ENCODE peak calls at places on chromosomes 6 and 20, in four cellular contexts. N, Z, M and W are unnamed samples.
A peak's percentile ranks its signal among the peaks of the same experiment; 100 is the strongest.

GRCh38 chr6:2237001-2237400 is 8.4 kb downstream of the GMDS start:
- DNase-seq in N (no peak), Z (no peak), M (no peak), W (no peak)

GRCh38 chr6:90343581-90343980 is 46.9 kb upstream of the BACH2 start:
- DNase-seq in N (peak; percentile 20), Z (no peak), M (peak; percentile 9), W (no peak)

GRCh38 chr6:134221250-134221649 is 96.7 kb downstream of the SGK1 start:
- DNase-seq in N (no peak), Z (no peak), M (no peak), W (no peak)

GRCh38 chr6:34813028-34813742 is 21.3 kb downstream of the BLTP3A start:
- DNase-seq in N (peak; percentile 44), Z (no peak), M (no peak), W (no peak)

GRCh38 chr6:134686071-134686470 is 263.8 kb downstream of the ALDH8A1 start:
- DNase-seq in N (no peak), Z (no peak), M (no peak), W (no peak)

GRCh38 chr6:150646228-150646627 is 46.5 kb downstream of the PLEKHG1 start:
- DNase-seq in N (no peak), Z (no peak), M (no peak), W (no peak)

GRCh38 chr20:14712302-14712739 is 374.9 kb upstream of the FLRT3 start:
- DNase-seq in N (no peak), Z (no peak), M (no peak), W (no peak)

GRCh38 chr6:107629545-107630147 is 139.7 kb downstream of the SOBP start:
- DNase-seq in N (peak; percentile 74), Z (no peak), M (no peak), W (no peak)

GRCh38 chr20:13118676-13119075 is 102.4 kb upstream of the ISM1 start:
- DNase-seq in N (no peak), Z (no peak), M (no peak), W (no peak)

GRCh38 chr6:6409397-6410030 is 89.1 kb upstream of the F13A1 start:
- DNase-seq in N (no peak), Z (no peak), M (no peak), W (no peak)

GRCh38 chr6:32092760-32093497 is 16.2 kb downstream of the TNXB start:
- DNase-seq in N (no peak), Z (no peak), M (no peak), W (peak; percentile 39)

GRCh38 chr6:7617954-7618764 is 28.2 kb downstream of the SNRNP48 start:
- DNase-seq in N (no peak), Z (peak; percentile 65), M (peak; percentile 24), W (peak; percentile 24)

GRCh38 chr6:129586815-129587214 is 123.2 kb downstream of the ARHGAP18 start:
- DNase-seq in N (no peak), Z (no peak), M (no peak), W (no peak)

GRCh38 chr20:48679603-48680002 is 148.2 kb downstream of the PREX1 start:
- DNase-seq in N (no peak), Z (no peak), M (no peak), W (no peak)

GRCh38 chr6:119350202-119351004 is 842 bp upstream of the MAN1A1 start:
- DNase-seq in N (peak; percentile 15), Z (peak; percentile 55), M (peak; percentile 24), W (no peak)

GRCh38 chr6:137777299-137778075 is 89.6 kb upstream of the TNFAIP3 start:
- DNase-seq in N (no peak), Z (no peak), M (no peak), W (no peak)

GRCh38 chr6:137781639-137782038 is 85.4 kb upstream of the TNFAIP3 start:
- DNase-seq in N (no peak), Z (no peak), M (no peak), W (no peak)

GRCh38 chr6:137782166-137783039 is 84.7 kb upstream of the TNFAIP3 start:
- DNase-seq in N (no peak), Z (no peak), M (no peak), W (no peak)

GRCh38 chr6:137779982-137780381 is 87.1 kb upstream of the TNFAIP3 start:
- DNase-seq in N (no peak), Z (no peak), M (no peak), W (no peak)

GRCh38 chr6:137780447-137781034 is 86.5 kb upstream of the TNFAIP3 start:
- DNase-seq in N (no peak), Z (no peak), M (no peak), W (no peak)
- H3K27ac ChIP-seq in N (no peak overlapping the region), Z (peak overlapping the region; percentile 17), M (no peak overlapping the region), W (no peak overlapping the region)

DNA sequence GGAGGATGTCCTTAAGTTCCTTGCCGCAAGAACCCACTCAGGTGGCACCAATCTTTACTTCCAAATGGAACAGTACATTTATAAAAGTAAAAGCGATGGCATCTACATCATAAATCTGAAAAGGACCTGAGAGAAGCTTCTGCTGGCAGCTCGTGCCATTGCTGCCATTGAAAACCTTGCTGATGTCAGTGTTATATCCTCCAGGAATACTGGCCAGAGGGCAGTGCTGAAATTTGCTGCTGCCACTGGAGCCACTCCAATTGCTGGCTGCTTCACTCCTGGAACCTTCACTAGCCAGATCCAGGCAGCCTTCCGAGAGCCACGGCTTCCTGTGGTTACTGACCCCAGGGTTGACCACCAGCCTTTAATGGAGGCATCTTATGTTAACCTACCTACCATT is 191.7 kb downstream of the TRIM27 start:
- DNase-seq in N (no peak), Z (no peak), M (no peak), W (no peak)
- H3K9me3 ChIP-seq in N (no peaks in the 10 kb centered on the region), Z (no peaks in the 10 kb centered on the region), M (peaks cover 4% of the 10 kb centered on the region), W (no peaks in the 10 kb centered on the region)

DNA sequence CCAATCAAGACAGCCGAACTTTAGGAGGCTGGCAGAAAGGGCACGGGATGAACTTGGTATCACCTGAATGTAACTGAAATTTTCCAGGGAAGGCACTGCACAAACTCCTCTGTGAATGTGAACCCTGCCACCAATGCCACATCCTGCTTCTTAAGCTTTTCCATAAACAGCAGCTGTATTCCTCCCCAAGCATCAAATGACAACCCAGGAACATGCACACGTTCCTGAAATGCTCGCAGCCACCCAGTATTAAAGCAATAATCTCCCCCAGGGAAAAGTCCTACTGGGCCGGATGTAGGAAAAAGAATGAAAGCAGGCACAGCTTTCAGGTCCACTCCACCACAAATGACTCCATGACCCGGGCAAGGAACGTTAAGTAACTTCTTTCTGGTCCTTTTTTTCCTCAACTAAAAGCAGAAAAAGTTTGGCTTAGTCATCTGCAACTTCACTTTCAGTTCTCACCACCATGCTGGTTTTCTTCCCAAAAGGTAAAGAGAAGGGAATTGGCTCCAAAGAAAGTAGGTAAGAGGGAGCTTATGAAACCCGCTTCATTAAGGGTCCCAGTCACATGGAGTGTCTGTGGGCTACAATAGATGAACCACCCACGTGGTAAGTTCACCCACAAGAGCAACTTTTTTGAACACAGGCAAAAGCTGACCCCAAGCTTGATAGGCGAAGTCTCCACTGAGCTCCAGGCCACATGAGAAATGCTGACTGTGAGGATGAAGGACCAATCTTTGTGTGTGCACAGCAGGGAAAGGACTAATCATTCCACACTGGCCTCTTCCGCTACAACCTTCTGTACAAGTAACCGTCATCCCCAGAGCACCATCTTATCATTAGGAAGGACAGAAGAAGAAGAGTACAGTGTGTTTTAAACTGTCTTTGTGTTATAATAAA is 90.1 kb downstream of the HIVEP2 start:
- DNase-seq in N (no peak), Z (no peak), M (no peak), W (no peak)
- H3K27ac ChIP-seq in N (no peak overlapping the region), Z (peak overlapping the region; percentile 69), M (peak overlapping the region; percentile 81), W (peak overlapping the region; percentile 89)

DNA sequence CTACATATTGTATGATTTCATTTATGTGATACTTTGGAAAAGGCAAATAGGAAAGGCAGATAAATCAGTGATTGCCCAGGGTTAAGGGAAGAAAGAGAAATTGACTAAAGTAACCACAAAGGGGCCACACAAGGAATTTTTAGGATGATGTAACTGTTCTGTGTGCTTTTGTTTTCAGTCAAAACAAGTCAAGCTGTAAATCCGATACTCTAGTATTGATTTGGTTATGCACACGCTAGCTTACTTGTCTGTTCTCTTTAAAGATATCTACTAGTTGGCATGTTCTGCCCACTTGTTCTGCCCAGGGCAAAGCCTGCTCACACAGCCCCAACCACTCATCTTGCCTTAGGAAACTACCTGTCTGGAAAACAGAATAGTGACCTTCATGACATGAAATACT is 6.4 kb downstream of the FBXL4 start:
- DNase-seq in N (no peak), Z (no peak), M (no peak), W (no peak)
- H3K9me3 ChIP-seq in N (peaks cover 6% of the 10 kb centered on the region), Z (no peaks in the 10 kb centered on the region), M (peaks cover 36% of the 10 kb centered on the region), W (peaks cover 14% of the 10 kb centered on the region)

DNA sequence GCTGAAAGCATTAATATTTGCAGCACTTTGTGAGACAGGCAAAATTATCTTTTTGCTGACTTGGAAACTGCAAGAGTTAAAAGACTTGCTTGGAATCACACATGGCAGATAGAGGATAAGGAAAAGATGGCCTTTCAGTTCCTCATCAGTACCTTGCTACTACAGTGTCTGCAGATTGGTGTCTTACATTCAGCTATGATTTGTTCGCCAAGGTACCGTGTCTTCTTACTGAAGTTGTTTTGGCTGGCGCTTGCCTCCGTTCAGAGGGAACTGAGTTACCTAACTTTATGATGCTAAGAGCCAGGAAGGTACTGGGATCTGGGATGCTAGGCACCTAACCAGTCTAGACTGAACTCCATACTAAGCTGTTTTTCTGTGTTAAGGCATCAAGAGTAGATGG is 2.3 kb downstream of the WTAP start:
- DNase-seq in N (no peak), Z (no peak), M (no peak), W (no peak)
- H3K27ac ChIP-seq in N (no peak overlapping the region), Z (no peak overlapping the region), M (peak overlapping the region; percentile 99), W (peak overlapping the region; percentile 97)